ENCODE peak calls at places on chromosomes 1 and 21, in four cellular contexts. One of them, this sample, is unnamed.

GRCh38 chr1:204150702-204151561 is 912 bp downstream of the ETNK2 start:
- DNase-seq in skeletal muscle cell: no peak
- DNase-seq in NCI-H1436: no peak
- DNase-seq in stimulated activated effector memory CD8-positive, alpha-beta T cell treated with anti-CD3 and anti-CD28 coated beads, Interleukin-12 subunit alpha, Interleukin-12 subunit beta, amount 100 ng/mL, for 72 hours: no peak
- DNase-seq in this sample: no peak

GRCh38 chr1:21510113-21510493 is 880 bp downstream of the ALPL start:
- DNase-seq in skeletal muscle cell: no peak
- DNase-seq in NCI-H1436: no peak
- DNase-seq in stimulated activated effector memory CD8-positive, alpha-beta T cell treated with anti-CD3 and anti-CD28 coated beads, Interleukin-12 subunit alpha, Interleukin-12 subunit beta, amount 100 ng/mL, for 72 hours: no peak
- DNase-seq in this sample: no peak

GRCh38 chr1:68010543-68010942 is 39.9 kb downstream of the DIRAS3 start:
- DNase-seq in skeletal muscle cell: no peak
- DNase-seq in NCI-H1436: no peak
- DNase-seq in stimulated activated effector memory CD8-positive, alpha-beta T cell treated with anti-CD3 and anti-CD28 coated beads, Interleukin-12 subunit alpha, Interleukin-12 subunit beta, amount 100 ng/mL, for 72 hours: no peak
- DNase-seq in this sample: no peak

GRCh38 chr1:44677201-44677520 is 2.6 kb downstream of the ARMH1 start:
- DNase-seq in skeletal muscle cell: no peak
- DNase-seq in NCI-H1436: no peak
- DNase-seq in stimulated activated effector memory CD8-positive, alpha-beta T cell treated with anti-CD3 and anti-CD28 coated beads, Interleukin-12 subunit alpha, Interleukin-12 subunit beta, amount 100 ng/mL, for 72 hours: no peak
- DNase-seq in this sample: no peak

GRCh38 chr1:21139601-21140000 is 37.1 kb downstream of the EIF4G3 start:
- DNase-seq in skeletal muscle cell: no peak
- DNase-seq in NCI-H1436: peak
- DNase-seq in stimulated activated effector memory CD8-positive, alpha-beta T cell treated with anti-CD3 and anti-CD28 coated beads, Interleukin-12 subunit alpha, Interleukin-12 subunit beta, amount 100 ng/mL, for 72 hours: no peak
- DNase-seq in this sample: no peak

GRCh38 chr1:175237389-175237788 is 44.8 kb upstream of the KIAA0040 start:
- DNase-seq in skeletal muscle cell: no peak
- DNase-seq in NCI-H1436: no peak
- DNase-seq in stimulated activated effector memory CD8-positive, alpha-beta T cell treated with anti-CD3 and anti-CD28 coated beads, Interleukin-12 subunit alpha, Interleukin-12 subunit beta, amount 100 ng/mL, for 72 hours: no peak
- DNase-seq in this sample: no peak

GRCh38 chr21:36419996-36420395 is 34.8 kb downstream of the CHAF1B start:
- DNase-seq in skeletal muscle cell: peak
- DNase-seq in NCI-H1436: no peak
- DNase-seq in stimulated activated effector memory CD8-positive, alpha-beta T cell treated with anti-CD3 and anti-CD28 coated beads, Interleukin-12 subunit alpha, Interleukin-12 subunit beta, amount 100 ng/mL, for 72 hours: peak
- DNase-seq in this sample: peak

GRCh38 chr1:53270873-53271272 is 32.6 kb upstream of the MAGOH start:
- DNase-seq in skeletal muscle cell: no peak
- DNase-seq in NCI-H1436: no peak
- DNase-seq in stimulated activated effector memory CD8-positive, alpha-beta T cell treated with anti-CD3 and anti-CD28 coated beads, Interleukin-12 subunit alpha, Interleukin-12 subunit beta, amount 100 ng/mL, for 72 hours: no peak
- DNase-seq in this sample: no peak

GRCh38 chr1:192713921-192714320 is 78.0 kb downstream of the RGS13 start:
- DNase-seq in skeletal muscle cell: no peak
- DNase-seq in NCI-H1436: no peak
- DNase-seq in stimulated activated effector memory CD8-positive, alpha-beta T cell treated with anti-CD3 and anti-CD28 coated beads, Interleukin-12 subunit alpha, Interleukin-12 subunit beta, amount 100 ng/mL, for 72 hours: no peak
- DNase-seq in this sample: no peak

GRCh38 chr1:13732971-13733667 is 33.1 kb downstream of the PRDM2 start:
- DNase-seq in skeletal muscle cell: no peak
- DNase-seq in NCI-H1436: no peak
- DNase-seq in stimulated activated effector memory CD8-positive, alpha-beta T cell treated with anti-CD3 and anti-CD28 coated beads, Interleukin-12 subunit alpha, Interleukin-12 subunit beta, amount 100 ng/mL, for 72 hours: no peak
- DNase-seq in this sample: no peak

GRCh38 chr1:160797163-160797797 is 1.3 kb downstream of the LY9 start:
- DNase-seq in skeletal muscle cell: no peak
- DNase-seq in NCI-H1436: no peak
- DNase-seq in stimulated activated effector memory CD8-positive, alpha-beta T cell treated with anti-CD3 and anti-CD28 coated beads, Interleukin-12 subunit alpha, Interleukin-12 subunit beta, amount 100 ng/mL, for 72 hours: peak
- DNase-seq in this sample: no peak

GRCh38 chr1:211371406-211372105 is 44.9 kb downstream of the TRAF5 start:
- DNase-seq in skeletal muscle cell: no peak
- DNase-seq in NCI-H1436: no peak
- DNase-seq in stimulated activated effector memory CD8-positive, alpha-beta T cell treated with anti-CD3 and anti-CD28 coated beads, Interleukin-12 subunit alpha, Interleukin-12 subunit beta, amount 100 ng/mL, for 72 hours: no peak
- DNase-seq in this sample: no peak

GRCh38 chr1:186994816-186995361 is 166.1 kb downstream of the PLA2G4A start:
- DNase-seq in skeletal muscle cell: no peak
- DNase-seq in NCI-H1436: no peak
- DNase-seq in stimulated activated effector memory CD8-positive, alpha-beta T cell treated with anti-CD3 and anti-CD28 coated beads, Interleukin-12 subunit alpha, Interleukin-12 subunit beta, amount 100 ng/mL, for 72 hours: no peak
- DNase-seq in this sample: no peak

GRCh38 chr1:158951956-158952355 is 20.6 kb downstream of the PYHIN1 start:
- DNase-seq in skeletal muscle cell: no peak
- DNase-seq in NCI-H1436: no peak
- DNase-seq in stimulated activated effector memory CD8-positive, alpha-beta T cell treated with anti-CD3 and anti-CD28 coated beads, Interleukin-12 subunit alpha, Interleukin-12 subunit beta, amount 100 ng/mL, for 72 hours: no peak
- DNase-seq in this sample: no peak